ENCODE peak calls at places on chromosomes 12 and 14, in seven cellular contexts. D is B cell; A is hypothalamus; H is effector memory CD8-positive, alpha-beta T cell; P is activated naive CD4-positive, alpha-beta T cell treated with anti-CD3 and anti-CD28 coated beads, Interleukin-2, amount 10 ng/mL, durations not matched to agents 7 days and 5 days; S is cardiac septum; Y is endothelial cell. X is an unnamed sample.

GRCh38 chr14:90645842-90646443 is 170.3 kb downstream of the TTC7B start:
- DNase-seq in D (no peak), A (no peak), H (no peak), P (no peak), S (no peak), Y (no peak), X (no peak)

GRCh38 chr14:59677771-59678211 is 101.2 kb upstream of the CCDC175 start:
- DNase-seq in D (no peak), A (no peak), H (no peak), P (no peak), S (no peak), Y (no peak), X (no peak)

GRCh38 chr12:2336409-2336829 is 283.6 kb downstream of the CACNA1C start:
- DNase-seq in D (no peak), A (no peak), H (no peak), P (no peak), S (no peak), Y (no peak), X (no peak)

GRCh38 chr14:37550511-37550910 is 44.5 kb downstream of the FOXA1 start:
- DNase-seq in D (no peak), A (no peak), H (no peak), P (no peak), S (no peak), Y (no peak), X (no peak)

GRCh38 chr12:42588981-42589464 is 523 bp downstream of the PRICKLE1 start:
- DNase-seq in D (no peak), A (no peak), H (no peak), P (no peak), S (no peak), Y (peak; percentile 57), X (no peak)

GRCh38 chr12:75883241-75883640 is 148.3 kb downstream of the PHLDA1 start:
- DNase-seq in D (no peak), A (no peak), H (no peak), P (no peak), S (no peak), Y (no peak), X (no peak)

GRCh38 chr12:100127766-100128508 is 14.7 kb downstream of the BLTP3B start:
- DNase-seq in D (no peak), A (no peak), H (no peak), P (no peak), S (no peak), Y (no peak), X (peak; percentile 65)

GRCh38 chr12:32901553-32901952 is 5.0 kb upstream of the PKP2 start:
- DNase-seq in D (no peak), A (no peak), H (no peak), P (no peak), S (no peak), Y (no peak), X (no peak)

GRCh38 chr12:87813476-87814234 is 215.5 kb downstream of the C12orf50 start:
- DNase-seq in D (no peak), A (no peak), H (no peak), P (no peak), S (no peak), Y (no peak), X (no peak)

GRCh38 chr14:52551696-52552062 is 626 bp downstream of the TXNDC16 start:
- DNase-seq in D (no peak), A (no peak), H (no peak), P (peak; percentile 25), S (no peak), Y (no peak), X (no peak)

GRCh38 chr14:91414475-91415342 is 2.9 kb downstream of the CCDC88C start:
- DNase-seq in D (no peak), A (no peak), H (no peak), P (no peak), S (no peak), Y (no peak), X (no peak)

GRCh38 chr14:32286602-32287001 is 42.5 kb upstream of the AKAP6 start:
- DNase-seq in D (no peak), A (no peak), H (no peak), P (no peak), S (no peak), Y (no peak), X (no peak)

GRCh38 chr12:6753772-6754356 is 923 bp upstream of the MLF2 start:
- DNase-seq in D (no peak), A (no peak), H (no peak), P (no peak), S (no peak), Y (no peak), X (no peak)

GRCh38 chr14:75229923-75230792 is 48.5 kb upstream of the FOS start:
- DNase-seq in D (peak; percentile 52), A (no peak), H (peak; percentile 66), P (peak; percentile 49), S (no peak), Y (no peak), X (peak; percentile 88)

GRCh38 chr12:88552672-88553079 is 27.6 kb downstream of the KITLG start:
- DNase-seq in D (no peak), A (no peak), H (no peak), P (no peak), S (no peak), Y (no peak), X (no peak)

GRCh38 chr14:67928375-67928774 is 108.8 kb downstream of the RAD51B start:
- DNase-seq in D (no peak), A (no peak), H (no peak), P (no peak), S (no peak), Y (no peak), X (no peak)

GRCh38 chr12:21774358-21775129 is at the start of gene KCNJ8:
- DNase-seq in D (no peak), A (peak; percentile 66), H (no peak), P (no peak), S (peak; percentile 90), Y (peak; percentile 51), X (no peak)

GRCh38 chr12:46071335-46071734 is 81.0 kb upstream of the SCAF11 start:
- DNase-seq in D (no peak), A (no peak), H (no peak), P (no peak), S (no peak), Y (no peak), X (no peak)

GRCh38 chr14:68486809-68487208 is 306.1 kb downstream of the ZFP36L1 start:
- DNase-seq in D (no peak), A (no peak), H (no peak), P (no peak), S (no peak), Y (no peak), X (no peak)

GRCh38 chr12:55996715-55997534 is at the start of gene SUOX:
- DNase-seq in D (peak; percentile 46), A (peak; percentile 94), H (peak; percentile 12), P (peak; percentile 54), S (peak; percentile 99), Y (peak; percentile 90), X (no peak)

GRCh38 chr12:12442548-12443071 is 85.7 kb downstream of the BORCS5 start:
- DNase-seq in D (no peak), A (no peak), H (no peak), P (no peak), S (no peak), Y (no peak), X (peak; percentile 23)

GRCh38 chr14:67987596-67987995 is 168.0 kb downstream of the RAD51B start:
- DNase-seq in D (no peak), A (no peak), H (no peak), P (no peak), S (no peak), Y (no peak), X (no peak)

GRCh38 chr12:85423947-85424346 is 143.9 kb downstream of the ALX1 start:
- DNase-seq in D (no peak), A (no peak), H (no peak), P (no peak), S (no peak), Y (no peak), X (no peak)

GRCh38 chr12:16421806-16422205 is 74.4 kb downstream of the MGST1 start:
- DNase-seq in D (no peak), A (no peak), H (no peak), P (no peak), S (no peak), Y (no peak), X (no peak)

GRCh38 chr12:109286252-109286651 is 22.8 kb downstream of the FOXN4 start:
- DNase-seq in D (no peak), A (no peak), H (no peak), P (no peak), S (no peak), Y (no peak), X (no peak)

GRCh38 chr14:68736519-68736918 is 56.3 kb downstream of the ZFP36L1 start:
- DNase-seq in D (no peak), A (no peak), H (no peak), P (no peak), S (no peak), Y (no peak), X (no peak)